ENCODE peak calls at places on chromosomes 7 and 10, in seven cellular contexts. V is KG1; S is kidney tubule cell; Y is activated CD8-positive, alpha-beta memory T cell treated with anti-CD3 and anti-CD28 coated beads, Interleukin-2, amount 10 ng/mL, durations not matched to agents 7 days and 5 days; U is GM03348; Z is nucleus accumbens; L is foreskin fibroblast. H is an unnamed sample.

GRCh38 chr10:49798275-49798674 is 36.2 kb upstream of the OGDHL start:
- DNase-seq in V (no peak), S (peak), Y (no peak), U (no peak), Z (no peak), L (no peak), H (no peak)

GRCh38 chr7:82109288-82109687 is 334.3 kb downstream of the CACNA2D1 start:
- DNase-seq in V (no peak), S (peak), Y (no peak), U (peak), Z (no peak), L (peak), H (no peak)

GRCh38 chr7:17769918-17770317 is 170.4 kb downstream of the SNX13 start:
- DNase-seq in V (peak), S (peak), Y (peak), U (peak), Z (peak), L (peak), H (peak)

GRCh38 chr7:121313793-121314676 is 14.8 kb upstream of the WNT16 start:
- DNase-seq in V (no peak), S (peak), Y (no peak), U (peak), Z (no peak), L (peak), H (no peak)

GRCh38 chr7:34991938-34992840 is 45.1 kb downstream of the DPY19L1 start:
- DNase-seq in V (peak), S (peak), Y (peak), U (peak), Z (no peak), L (peak), H (no peak)

GRCh38 chr10:43155716-43156115 is 17.5 kb downstream of the CSGALNACT2 start:
- DNase-seq in V (no peak), S (peak), Y (no peak), U (no peak), Z (no peak), L (no peak), H (no peak)

GRCh38 chr7:112448376-112448775 is 1.9 kb upstream of the IFRD1 start:
- DNase-seq in V (no peak), S (no peak), Y (no peak), U (no peak), Z (no peak), L (no peak), H (no peak)

GRCh38 chr7:11130012-11130411 is 156.3 kb downstream of the PHF14 start:
- DNase-seq in V (no peak), S (no peak), Y (peak), U (no peak), Z (no peak), L (peak), H (no peak)

GRCh38 chr7:102220229-102220850 is 66.3 kb upstream of the SH2B2 start:
- DNase-seq in V (no peak), S (no peak), Y (no peak), U (no peak), Z (no peak), L (no peak), H (no peak)

GRCh38 chr7:75905785-75906604 is 9.0 kb upstream of the POR start:
- DNase-seq in V (no peak), S (peak), Y (no peak), U (peak), Z (peak), L (peak), H (no peak)

GRCh38 chr7:24665564-24666294 is 91.5 kb downstream of the GSDME start:
- DNase-seq in V (peak), S (peak), Y (peak), U (peak), Z (no peak), L (peak), H (no peak)

GRCh38 chr10:123143162-123143824 is 4.6 kb upstream of the HMX2 start:
- DNase-seq in V (no peak), S (no peak), Y (no peak), U (no peak), Z (no peak), L (no peak), H (no peak)